ENCODE peak calls at places on chromosomes 4 and X, in eight cellular contexts. R is transverse colon, J is H1, B is spleen, L is breast epithelium, I is K562, M is prostate gland, Z is upper lobe of left lung. E is an unnamed sample. For H3K4me1, the result is how much of the 10 kb centered on the place peaks cover.

GRCh38 chr4:54091637-54092404 is 8.1 kb upstream of the GSX2 start:
- DNase-seq in R (peak), J (no peak), B (peak), L (no peak), I (peak), M (peak), Z (peak), E (peak)

GRCh38 chrX:130801901-130802300 is 101.1 kb downstream of the ENOX2 start:
- DNase-seq in R (no peak), J (no peak), B (no peak), L (no peak), I (peak), M (no peak), Z (no peak), E (no peak)

GRCh38 chr4:113827285-113827684 is 65.7 kb upstream of the CAMK2D start:
- DNase-seq in R (no peak), J (no peak), B (no peak), L (no peak), I (no peak), M (no peak), Z (no peak), E (no peak)

GRCh38 chrX:31603411-31604120 is 531.7 kb upstream of the FTHL17 start:
- DNase-seq in R (no peak), J (no peak), B (no peak), L (no peak), I (no peak), M (no peak), Z (no peak), E (no peak)

GRCh38 chrX:31038585-31039326 is 33.1 kb downstream of the FTHL17 start:
- DNase-seq in R (peak), J (no peak), B (no peak), L (no peak), I (peak), M (peak), Z (no peak), E (peak)

GRCh38 chr4:1039493-1040343 is 28.3 kb downstream of the FGFRL1 start:
- DNase-seq in R (peak), J (no peak), B (no peak), L (no peak), I (peak), M (peak), Z (no peak), E (peak)

GRCh38 chr4:9600246-9600645 is 156.0 kb downstream of the DEFB131A start:
- DNase-seq in R (no peak), J (no peak), B (no peak), L (no peak), I (no peak), M (no peak), Z (no peak), E (no peak)

GRCh38 chrX:32448945-32449344 is 762.4 kb downstream of the DMD start:
- DNase-seq in R (no peak), J (no peak), B (no peak), L (no peak), I (no peak), M (no peak), Z (no peak), E (no peak)

GRCh38 chrX:50780144-50780543 is 33.9 kb downstream of the SHROOM4 start:
- DNase-seq in R (no peak), J (no peak), B (no peak), L (no peak), I (no peak), M (no peak), Z (no peak), E (no peak)

GRCh38 chrX:150365953-150366911 is 3.1 kb downstream of the MAMLD1 start:
- DNase-seq in R (peak), J (no peak), B (peak), L (peak), I (peak), M (no peak), Z (no peak), E (no peak)

GRCh38 chr4:107616838-107617389 is 103.1 kb downstream of the PAPSS1 start:
- DNase-seq in R (no peak), J (no peak), B (no peak), L (no peak), I (no peak), M (no peak), Z (no peak), E (no peak)

GRCh38 chrX:67714004-67714403 is 170.2 kb downstream of the AR start:
- DNase-seq in R (no peak), J (no peak), B (no peak), L (no peak), I (no peak), M (no peak), Z (no peak), E (no peak)

GRCh38 chrX:85590638-85591037 is 211.2 kb upstream of the POF1B start:
- DNase-seq in R (no peak), J (peak), B (no peak), L (no peak), I (no peak), M (no peak), Z (no peak), E (no peak)

GRCh38 chrX:56764153-56764974 is 35.3 kb downstream of the NBDY start:
- DNase-seq in R (peak), J (no peak), B (peak), L (no peak), I (peak), M (peak), Z (peak), E (peak)

GRCh38 chr4:36020351-36020750 is 224.0 kb downstream of the ARAP2 start:
- DNase-seq in R (no peak), J (no peak), B (no peak), L (no peak), I (no peak), M (no peak), Z (no peak), E (no peak)

GRCh38 chr4:16239086-16239485 is 12.8 kb upstream of the TAPT1 start:
- DNase-seq in R (no peak), J (no peak), B (no peak), L (no peak), I (no peak), M (no peak), Z (no peak), E (no peak)

GRCh38 chr4:102438873-102439614 is 62.1 kb upstream of the NFKB1 start:
- DNase-seq in R (no peak), J (no peak), B (no peak), L (no peak), I (no peak), M (peak), Z (no peak), E (no peak)

GRCh38 chr4:93994175-93994994 is 165.8 kb downstream of the ATOH1 start:
- DNase-seq in R (no peak), J (no peak), B (no peak), L (no peak), I (no peak), M (no peak), Z (no peak), E (no peak)

GRCh38 chr4:110091426-110091825 is 107.0 kb downstream of the ELOVL6 start:
- DNase-seq in R (no peak), J (no peak), B (no peak), L (no peak), I (no peak), M (no peak), Z (no peak), E (no peak)

GRCh38 chrX:136780241-136780640 is 491 bp downstream of the ARHGEF6 start:
- DNase-seq in R (no peak), J (no peak), B (no peak), L (no peak), I (no peak), M (no peak), Z (no peak), E (no peak)

GRCh38 chr4:122364700-122365404 is 14.0 kb upstream of the ADAD1 start:
- DNase-seq in R (peak), J (no peak), B (no peak), L (no peak), I (peak), M (no peak), Z (no peak), E (no peak)

GRCh38 chrX:24694825-24695224 is 1.1 kb downstream of the POLA1 start:
- DNase-seq in R (no peak), J (no peak), B (no peak), L (no peak), I (no peak), M (no peak), Z (no peak), E (no peak)

GRCh38 chr4:99754756-99755155 is 61.9 kb upstream of the DAPP1 start:
- DNase-seq in R (no peak), J (no peak), B (no peak), L (no peak), I (no peak), M (no peak), Z (no peak), E (no peak)

GRCh38 chr4:142406917-142407501 is 439.1 kb downstream of the INPP4B start:
- DNase-seq in R (no peak), J (no peak), B (no peak), L (no peak), I (no peak), M (no peak), Z (no peak), E (no peak)

GRCh38 chr4:17939061-17939460 is 82.5 kb downstream of the LCORL start:
- DNase-seq in R (no peak), J (no peak), B (no peak), L (no peak), I (no peak), M (no peak), Z (no peak), E (no peak)

GRCh38 chr4:20764353-20764752 is 64.1 kb downstream of the PACRGL start:
- DNase-seq in R (no peak), J (no peak), B (no peak), L (no peak), I (no peak), M (no peak), Z (no peak), E (no peak)

GRCh38 chr4:8747467-8747841 is 124.2 kb downstream of the HMX1 start:
- DNase-seq in R (no peak), J (no peak), B (no peak), L (peak), I (no peak), M (no peak), Z (no peak), E (no peak)

GRCh38 chr4:163610642-163611041 is 116.2 kb downstream of the TMA16 start:
- DNase-seq in R (no peak), J (no peak), B (no peak), L (no peak), I (no peak), M (no peak), Z (no peak), E (no peak)

GRCh38 chrX:68175569-68175968 is 257.7 kb downstream of the OPHN1 start:
- DNase-seq in R (no peak), J (no peak), B (no peak), L (no peak), I (no peak), M (no peak), Z (no peak), E (no peak)

GRCh38 chr4:183960912-183961569 is 55.9 kb downstream of the STOX2 start:
- DNase-seq in R (peak), J (no peak), B (no peak), L (no peak), I (no peak), M (peak), Z (no peak), E (no peak)

GRCh38 chr4:25844957-25845712 is 17.7 kb downstream of the SEL1L3 start:
- DNase-seq in R (no peak), J (no peak), B (no peak), L (no peak), I (no peak), M (no peak), Z (no peak), E (no peak)

GRCh38 chrX:103538728-103539127 is 19.4 kb upstream of the RAB40A start:
- DNase-seq in R (no peak), J (no peak), B (no peak), L (no peak), I (no peak), M (peak), Z (no peak), E (no peak)

GRCh38 chr4:7719354-7720174 is 220.1 kb downstream of the AFAP1 start:
- DNase-seq in R (peak), J (peak), B (no peak), L (no peak), I (peak), M (peak), Z (no peak), E (peak)

GRCh38 chrX:47798861-47799260 is 37.8 kb upstream of the ZNF81 start:
- DNase-seq in R (no peak), J (no peak), B (no peak), L (no peak), I (no peak), M (no peak), Z (no peak), E (no peak)

GRCh38 chr4:40669504-40669903 is 39.8 kb upstream of the RBM47 start:
- DNase-seq in R (no peak), J (no peak), B (no peak), L (no peak), I (no peak), M (no peak), Z (no peak), E (no peak)

GRCh38 chrX:37746268-37746931 is 33.5 kb upstream of the CYBB start:
- DNase-seq in R (no peak), J (no peak), B (peak), L (no peak), I (no peak), M (no peak), Z (no peak), E (no peak)

GRCh38 chr4:123587983-123588494 is 191.4 kb downstream of the SPRY1 start:
- DNase-seq in R (peak), J (no peak), B (no peak), L (no peak), I (no peak), M (peak), Z (peak), E (peak)

GRCh38 chr4:152938237-152938969 is 2.3 kb downstream of the FHDC1 start:
- DNase-seq in R (peak), J (no peak), B (no peak), L (no peak), I (no peak), M (peak), Z (peak), E (peak)

GRCh38 chr4:152936446-152937279 is 540 bp downstream of the FHDC1 start:
- DNase-seq in R (peak), J (no peak), B (peak), L (peak), I (peak), M (peak), Z (no peak), E (peak)

GRCh38 chr4:152935661-152936445 is at the start of gene FHDC1:
- DNase-seq in R (peak), J (no peak), B (peak), L (peak), I (peak), M (peak), Z (peak), E (peak)

GRCh38 chr4:152937280-152937534 is 1.1 kb downstream of the FHDC1 start:
- DNase-seq in R (no peak), J (no peak), B (no peak), L (no peak), I (no peak), M (no peak), Z (no peak), E (no peak)

GRCh38 chr4:152937535-152938236 is 1.6 kb downstream of the FHDC1 start:
- DNase-seq in R (peak), J (no peak), B (peak), L (no peak), I (peak), M (peak), Z (no peak), E (peak)
- TF ChIP-seq POLR2A in R (peak), J (no peak), B (no peak), L (no peak), I (no peak), M (peak), Z (no peak), E (no peak)

GRCh38 chr4:87056884-87057283 is 122.1 kb downstream of the AFF1 start:
- DNase-seq in R (peak), J (no peak), B (no peak), L (no peak), I (no peak), M (no peak), Z (no peak), E (no peak)

GRCh38 chr4:87065016-87065415 is 130.2 kb downstream of the AFF1 start:
- DNase-seq in R (no peak), J (no peak), B (no peak), L (no peak), I (no peak), M (no peak), Z (no peak), E (no peak)

GRCh38 chr4:87057835-87058234 is 123.0 kb downstream of the AFF1 start:
- DNase-seq in R (no peak), J (no peak), B (no peak), L (no peak), I (no peak), M (no peak), Z (no peak), E (no peak)

GRCh38 chr4:87058272-87059073 is 123.7 kb downstream of the AFF1 start:
- DNase-seq in R (no peak), J (no peak), B (no peak), L (no peak), I (peak), M (no peak), Z (peak), E (no peak)

GRCh38 chr4:87060957-87061356 is 126.1 kb downstream of the AFF1 start:
- DNase-seq in R (no peak), J (no peak), B (no peak), L (no peak), I (no peak), M (no peak), Z (no peak), E (no peak)
- TF ChIP-seq POLR2AphosphoS5 in R (peak), J (no peak), B (no peak), L (no peak), I (no peak), M (peak), Z (no peak), E (no peak)

GRCh38 chr4:4488405-4489404 is 53.1 kb downstream of the STX18 start:
- DNase-seq in R (peak), J (peak), B (no peak), L (peak), I (peak), M (peak), Z (peak), E (peak)

GRCh38 chr4:4490816-4491215 is 51.0 kb downstream of the STX18 start:
- DNase-seq in R (no peak), J (no peak), B (no peak), L (no peak), I (no peak), M (no peak), Z (no peak), E (no peak)

GRCh38 chr4:4490041-4490440 is 51.8 kb downstream of the STX18 start:
- DNase-seq in R (no peak), J (no peak), B (no peak), L (no peak), I (no peak), M (no peak), Z (no peak), E (no peak)

GRCh38 chr4:4492161-4492847 is 49.5 kb downstream of the STX18 start:
- DNase-seq in R (no peak), J (no peak), B (no peak), L (no peak), I (no peak), M (no peak), Z (no peak), E (no peak)

DNA sequence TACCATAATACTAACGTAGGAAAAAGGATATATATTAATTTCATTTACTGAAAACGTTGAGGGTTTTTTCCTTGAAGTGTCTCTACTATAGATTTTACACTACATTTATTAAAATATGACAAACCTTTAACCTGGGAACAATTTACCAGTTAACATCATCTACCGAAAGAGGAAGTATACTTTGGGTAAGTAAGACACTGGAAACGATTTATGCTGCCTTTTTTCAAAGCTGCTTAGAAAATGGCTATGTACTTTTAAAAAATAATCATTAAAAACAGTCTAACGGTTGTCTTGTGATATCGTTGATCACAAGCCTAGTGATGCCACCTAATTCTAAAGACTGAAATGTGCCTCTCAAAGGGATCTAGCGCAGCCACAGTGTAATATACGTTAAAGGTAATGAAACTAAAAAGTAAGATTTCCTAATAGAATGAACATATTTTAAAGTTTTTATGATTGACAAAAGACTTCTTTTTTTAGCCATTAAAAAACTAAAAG is 50.4 kb downstream of the STX18 start:
- DNase-seq in R (no peak), J (no peak), B (no peak), L (no peak), I (no peak), M (no peak), Z (no peak), E (no peak)
- H3K4me1 ChIP-seq in R (under half), J (under half), B (under half), L (under half), I (under half), M (under half), Z (under half), E (under half)

GRCh38 chr4:127631420-127631819 is 1.3 kb upstream of the INTU start:
- DNase-seq in R (no peak), J (no peak), B (no peak), L (no peak), I (peak), M (no peak), Z (no peak), E (no peak)

GRCh38 chr4:127634181-127634580 is 1.4 kb downstream of the INTU start:
- DNase-seq in R (no peak), J (no peak), B (no peak), L (no peak), I (no peak), M (no peak), Z (no peak), E (no peak)

GRCh38 chr4:127630152-127630551 is 2.6 kb upstream of the INTU start:
- DNase-seq in R (no peak), J (no peak), B (no peak), L (no peak), I (no peak), M (no peak), Z (no peak), E (no peak)

GRCh38 chr4:127632420-127633403 is at the start of gene INTU:
- DNase-seq in R (peak), J (peak), B (peak), L (peak), I (peak), M (peak), Z (peak), E (peak)
- TF ChIP-seq POLR2A in R (no peak), J (peak), B (no peak), L (no peak), I (peak), M (no peak), Z (no peak), E (no peak)

GRCh38 chrX:54529559-54530357 is at the start of gene GNL3L:
- DNase-seq in R (peak), J (peak), B (peak), L (peak), I (peak), M (peak), Z (peak), E (peak)
- TF ChIP-seq POLR2AphosphoS5 in R (peak), J (peak), B (peak), L (peak), I (peak), M (peak), Z (peak), E (peak)

DNA sequence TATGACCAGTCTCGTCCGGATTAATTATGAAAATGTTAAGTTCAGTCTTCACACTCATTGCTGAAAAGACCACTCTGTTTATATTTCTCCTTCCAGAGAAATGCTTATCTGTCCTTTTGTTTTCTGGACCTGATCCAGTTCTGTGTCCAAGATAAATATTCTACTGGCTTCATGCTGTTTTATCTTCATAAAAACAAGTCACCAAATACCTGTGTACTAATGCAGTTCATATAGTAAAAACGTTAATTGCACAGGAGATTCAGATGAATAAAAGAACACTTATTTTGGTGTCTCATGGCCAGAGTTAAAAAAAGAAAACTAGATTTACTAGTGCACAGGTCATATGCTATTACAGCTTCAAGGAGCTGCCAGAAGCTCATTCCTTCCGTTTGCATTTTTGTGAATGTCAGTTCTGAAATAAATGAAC is 17.3 kb downstream of the FNIP2 start:
- DNase-seq in R (no peak), J (no peak), B (no peak), L (no peak), I (no peak), M (no peak), Z (no peak), E (no peak)
- H3K4me1 ChIP-seq in R (half or more), J (under half), B (under half), L (under half), I (half or more), M (under half), Z (under half), E (half or more)